ENCODE peak calls at places on chromosome 16, in four cellular contexts. V is activated T-helper 9 cell treated with anti-CD3 and anti-CD28 coated beads, Interleukin-2, amount 50 U/mL, for 16 hours; W is renal cortical epithelial cell; G is NCI-H1417 treated with DMSO at 0.1 percent for 48 hours. Z is an unnamed sample.

GRCh38 chr16:4509420-4509819 is 29.2 kb downstream of the CDIP1 start:
- DNase-seq in V (no peak), W (no peak), G (no peak), Z (no peak)

GRCh38 chr16:58678269-58678668 is 6.3 kb downstream of the SLC38A7 start:
- DNase-seq in V (no peak), W (no peak), G (no peak), Z (peak)

GRCh38 chr16:57145046-57145963 is 40.5 kb downstream of the PSME3IP1 start:
- DNase-seq in V (no peak), W (no peak), G (no peak), Z (no peak)

GRCh38 chr16:86355538-86355937 is 154.8 kb upstream of the FOXF1 start:
- DNase-seq in V (no peak), W (no peak), G (no peak), Z (peak)

GRCh38 chr16:87812200-87812656 is 46.4 kb upstream of the KLHDC4 start:
- DNase-seq in V (no peak), W (no peak), G (no peak), Z (no peak)

GRCh38 chr16:28981517-28981916 is 3.3 kb upstream of the LAT start:
- DNase-seq in V (no peak), W (no peak), G (no peak), Z (peak)

GRCh38 chr16:75304521-75305363 is 53.3 kb upstream of the BCAR1 start:
- DNase-seq in V (no peak), W (peak), G (no peak), Z (peak)

GRCh38 chr16:12902511-12903324 is 1.3 kb downstream of the SHISA9 start:
- DNase-seq in V (no peak), W (no peak), G (no peak), Z (no peak)

GRCh38 chr16:57643166-57643813 is 14.9 kb downstream of the ADGRG1 start:
- DNase-seq in V (no peak), W (peak), G (no peak), Z (peak)

GRCh38 chr16:68893710-68894705 is 50.7 kb downstream of the TANGO6 start:
- DNase-seq in V (no peak), W (peak), G (no peak), Z (no peak)

GRCh38 chr16:14325921-14326401 is 254.8 kb downstream of the MRTFB start:
- DNase-seq in V (no peak), W (no peak), G (no peak), Z (no peak)

GRCh38 chr16:23453338-23454052 is 506 bp upstream of the COG7 start:
- DNase-seq in V (no peak), W (no peak), G (no peak), Z (no peak)

GRCh38 chr16:85536411-85537330 is 76.5 kb upstream of the GSE1 start:
- DNase-seq in V (no peak), W (no peak), G (no peak), Z (no peak)

GRCh38 chr16:10754941-10755340 is 11.3 kb downstream of the NUBP1 start:
- DNase-seq in V (no peak), W (peak), G (no peak), Z (peak)

GRCh38 chr16:70685061-70685937 is 554 bp downstream of the MTSS2 start:
- DNase-seq in V (no peak), W (no peak), G (no peak), Z (no peak)

GRCh38 chr16:3022208-3022696 is 1.5 kb downstream of the HCFC1R1 start:
- DNase-seq in V (peak), W (peak), G (no peak), Z (peak)

GRCh38 chr16:67014641-67015315 is 14.2 kb upstream of the CBFB start:
- DNase-seq in V (no peak), W (no peak), G (no peak), Z (no peak)

Z was measured in AG20443.